ENCODE peak calls at places on chromosomes 1 and 21, in four cellular contexts. T is BE2C; B is stimulated activated CD4-positive, alpha-beta T cell treated with anti-CD3 and anti-CD28 coated beads, Interleukin-15, amount 100 ng/mL, for 1 hour; K is AG10803. E is an unnamed sample.

GRCh38 chr1:172778461-172779455 is 119.9 kb downstream of the FASLG start:
- DNase-seq in T (no peak), K (peak; percentile 16), B (no peak), E (no peak)

GRCh38 chr1:89723863-89724262 is 90.9 kb downstream of the LRRC8C start:
- DNase-seq in K (peak; percentile 75), T (no peak), B (no peak), E (no peak)

GRCh38 chr1:53552146-53552940 is 93.1 kb downstream of the DMRTB1 start:
- DNase-seq in B (no peak), K (peak; percentile 15), T (peak; percentile 4), E (no peak)

GRCh38 chr1:44284184-44284583 is 70.9 kb downstream of the ERI3 start:
- DNase-seq in B (no peak), K (no peak), T (no peak), E (no peak)

GRCh38 chr21:25895565-25896205 is 160.9 kb downstream of the GABPA start:
- DNase-seq in K (peak; percentile 39), T (peak; percentile 29), B (no peak), E (peak; percentile 77)

GRCh38 chr1:167060141-167061072 is 29.8 kb downstream of the GPA33 start:
- DNase-seq in K (no peak), T (no peak), B (no peak), E (no peak)

GRCh38 chr1:59072017-59072947 is 224.6 kb upstream of the FGGY start:
- DNase-seq in K (no peak), B (no peak), T (no peak), E (no peak)

GRCh38 chr1:44505210-44505993 is 100.3 kb downstream of the RNF220 start:
- DNase-seq in B (no peak), K (no peak), T (no peak), E (peak; percentile 66)

GRCh38 chr1:202590119-202590518 is 120.1 kb downstream of the SYT2 start:
- DNase-seq in T (no peak), K (no peak), B (no peak), E (no peak)

GRCh38 chr1:87091425-87091824 is 177.0 kb downstream of the HS2ST1 start:
- DNase-seq in B (no peak), K (no peak), T (no peak), E (no peak)

E was measured in globus pallidus.